ENCODE peak calls at places on chromosomes 12 and 14, in six cellular contexts. P is H1, J is K562, A is HCT116, T is HepG2, E is SK-N-SH. D is an unnamed sample.

GRCh38 chr12:54222609-54223008 is 33.8 kb upstream of the SMUG1 start:
- DNase-seq in T (no peak), E (no peak), A (no peak), J (no peak), P (no peak), D (no peak)

GRCh38 chr14:31927348-31927826 is 149.7 kb upstream of the ARHGAP5 start:
- DNase-seq in A (no peak), E (no peak), P (no peak), J (no peak), T (peak; percentile 44), D (no peak)

GRCh38 chr12:50689437-50689836 is 74.5 kb upstream of the ATF1 start:
- DNase-seq in A (no peak), P (no peak), J (no peak), E (no peak), T (no peak), D (no peak)

GRCh38 chr14:68523994-68524725 is 268.7 kb downstream of the ZFP36L1 start:
- DNase-seq in J (no peak), A (no peak), T (no peak), P (no peak), E (no peak), D (no peak)

GRCh38 chr14:60648169-60648933 is 926 bp downstream of the SIX1 start:
- DNase-seq in P (no peak), J (peak; percentile 24), T (no peak), A (no peak), E (peak; percentile 53), D (no peak)

GRCh38 chr12:20628999-20629398 is 66.1 kb upstream of the SLCO1C1 start:
- DNase-seq in T (peak; percentile 70), J (no peak), P (no peak), E (no peak), A (no peak), D (no peak)

GRCh38 chr12:32051511-32052299 is 54.9 kb upstream of the BICD1 start:
- DNase-seq in T (no peak), E (no peak), A (peak; percentile 48), J (peak; percentile 38), P (no peak), D (peak; percentile 80)

GRCh38 chr14:90536511-90537191 is 139.8 kb downstream of the CALM1 start:
- DNase-seq in E (no peak), T (no peak), P (no peak), J (no peak), A (no peak), D (no peak)

GRCh38 chr14:52802597-52802996 is 11.2 kb upstream of the GNPNAT1 start:
- DNase-seq in E (no peak), J (no peak), T (no peak), A (no peak), P (no peak), D (no peak)

GRCh38 chr12:106032141-106032925 is 106.4 kb downstream of the NUAK1 start:
- DNase-seq in T (no peak), J (no peak), E (no peak), A (no peak), P (no peak), D (no peak)

GRCh38 chr14:102498005-102498677 is 11.4 kb downstream of the ANKRD9 start:
- DNase-seq in J (no peak), A (no peak), P (no peak), E (peak; percentile 59), T (no peak), D (no peak)

GRCh38 chr12:103929051-103929908 is 930 bp upstream of the HSP90B1 start:
- DNase-seq in E (peak; percentile 84), P (peak; percentile 53), J (peak; percentile 90), A (peak; percentile 78), T (peak; percentile 87), D (peak; percentile 59)

GRCh38 chr12:11321980-11322379 is 11.7 kb upstream of the PRB4 start:
- DNase-seq in A (no peak), T (no peak), J (no peak), E (no peak), P (no peak), D (no peak)

GRCh38 chr14:100524933-100525243 is 62.3 kb downstream of the BEGAIN start:
- DNase-seq in A (no peak), P (no peak), E (no peak), T (no peak), J (peak; percentile 68), D (no peak)

GRCh38 chr12:39441963-39442894 is 691 bp downstream of the KIF21A start:
- DNase-seq in E (peak; percentile 57), P (no peak), A (no peak), J (peak; percentile 45), T (peak; percentile 39), D (no peak)

GRCh38 chr12:111246477-111247011 is 122.4 kb downstream of the PHETA1 start:
- DNase-seq in P (no peak), A (no peak), E (no peak), T (no peak), J (no peak), D (no peak)

DNA sequence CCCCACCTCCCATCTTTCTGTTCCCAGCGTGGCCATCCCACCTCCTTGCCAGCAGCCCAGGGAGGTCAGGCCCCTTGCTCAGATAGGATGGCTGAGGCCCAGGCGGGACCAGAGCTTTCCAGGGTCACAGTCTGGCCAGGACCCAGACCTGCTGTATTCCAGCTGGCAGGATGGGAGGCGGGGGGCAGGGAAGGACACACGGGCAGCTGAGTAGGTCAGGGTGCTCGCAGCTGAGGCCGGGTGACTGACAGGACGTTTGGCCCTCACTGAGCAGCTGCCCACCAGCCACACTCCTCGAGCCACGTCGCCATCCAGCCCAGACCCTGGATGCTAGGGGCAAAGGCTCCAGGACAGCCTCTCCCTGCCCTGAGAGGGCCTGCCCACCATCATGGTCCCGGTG is 4.0 kb downstream of the NUDT14 start:
- DNase-seq in T (no peak), J (no peak), E (no peak), P (no peak), A (no peak), D (no peak)
- H3K4me1 ChIP-seq in T (peaks cover 14% of the 10 kb centered on the region), J (peaks cover 73% of the 10 kb centered on the region), E (no peaks in the 10 kb centered on the region), P (peaks cover 3% of the 10 kb centered on the region), A (peaks cover 37% of the 10 kb centered on the region), D (no peaks in the 10 kb centered on the region)

GRCh38 chr12:67695974-67696373 is 47.4 kb downstream of the DYRK2 start:
- DNase-seq in E (no peak), J (no peak), T (no peak), P (no peak), A (no peak), D (no peak)

GRCh38 chr12:67698711-67699603 is 50.4 kb downstream of the DYRK2 start:
- DNase-seq in J (no peak), E (no peak), T (no peak), A (no peak), P (no peak), D (no peak)

GRCh38 chr12:67697981-67698380 is 49.4 kb downstream of the DYRK2 start:
- DNase-seq in E (no peak), J (no peak), P (no peak), A (no peak), T (no peak), D (no peak)

GRCh38 chr12:67693895-67694294 is 45.4 kb downstream of the DYRK2 start:
- DNase-seq in A (no peak), J (peak; percentile 15), P (no peak), T (no peak), E (no peak), D (no peak)

GRCh38 chr12:67697443-67697842 is 48.9 kb downstream of the DYRK2 start:
- DNase-seq in P (no peak), E (no peak), J (no peak), T (no peak), A (no peak), D (no peak)
- TF ChIP-seq SIN3A in P (no peak), E (no peak), J (no peak), T (no peak), A (no peak), D (no peak)

DNA sequence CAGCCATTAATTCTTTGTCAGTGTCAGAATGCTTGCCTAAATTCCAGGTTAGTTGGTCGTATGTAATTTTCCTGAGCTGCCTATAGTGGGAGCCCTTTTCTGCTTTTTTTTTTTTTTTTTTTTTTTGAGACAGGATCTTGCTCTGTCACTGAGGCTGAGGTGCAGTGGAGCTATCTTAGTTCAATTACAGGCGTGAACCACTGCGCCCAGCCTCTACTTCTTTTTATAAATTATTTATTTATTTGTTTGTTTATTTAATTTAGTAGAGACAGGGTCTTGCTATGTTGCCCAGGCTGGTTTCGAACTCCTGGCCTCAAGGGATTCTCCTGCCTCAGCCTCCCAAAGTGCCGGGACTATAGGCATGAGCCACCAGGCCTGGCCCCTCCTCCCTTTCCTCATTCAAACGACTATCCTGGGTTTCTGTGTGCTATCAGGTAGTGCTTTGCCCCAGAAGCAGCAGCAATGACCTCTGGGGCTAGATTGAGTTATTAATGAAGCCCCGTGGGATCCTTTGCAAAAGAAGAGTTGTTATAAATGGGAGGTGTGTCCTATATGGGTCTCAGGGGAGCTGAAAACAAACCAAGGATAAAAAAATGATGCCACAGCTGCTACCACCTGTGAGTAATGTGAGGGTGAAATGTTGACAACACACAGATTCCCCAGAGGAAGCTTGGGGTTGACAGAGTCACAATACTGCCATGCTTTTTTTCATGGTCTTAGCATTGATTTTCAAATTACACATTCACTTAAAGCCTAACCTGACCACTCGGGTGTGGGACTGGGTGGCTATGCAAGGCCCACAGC is 34.6 kb upstream of the NFKBIA start:
- DNase-seq in P (no peak), E (peak; percentile 19), A (peak; percentile 31), J (peak; percentile 16), T (peak; percentile 52), D (no peak)
- TF ChIP-seq CTCF in P (no peak), E (peak; percentile 65), A (peak; percentile 65), J (peak; percentile 41), T (peak; percentile 70), D (peak; percentile 79)

DNA sequence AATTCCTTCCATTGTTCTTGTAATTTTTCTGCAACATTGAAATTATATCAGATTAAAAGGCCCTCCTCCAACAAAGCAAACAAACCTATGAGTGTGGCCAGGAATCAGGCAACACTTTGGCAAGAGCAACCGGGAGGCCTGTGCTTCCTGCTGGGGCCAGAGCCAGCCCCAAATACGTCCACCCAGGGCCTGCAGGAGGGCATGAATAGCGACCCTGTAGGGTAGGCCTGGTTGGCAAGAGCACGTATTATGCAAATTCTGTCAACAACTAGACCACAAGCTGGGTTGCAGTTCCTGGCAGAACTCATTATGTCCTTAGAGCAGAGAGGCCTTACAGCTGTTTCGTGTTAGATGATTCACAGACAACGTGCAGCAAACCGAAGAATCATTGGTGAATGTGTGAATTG is 26.9 kb upstream of the LGALS3 start:
- DNase-seq in J (no peak), E (peak; percentile 69), T (peak; percentile 54), A (no peak), P (peak; percentile 49), D (peak; percentile 74)
- H3K4me1 ChIP-seq in J (peaks cover 4% of the 10 kb centered on the region), E (peaks cover 22% of the 10 kb centered on the region), T (peaks cover 48% of the 10 kb centered on the region), A (peaks cover 64% of the 10 kb centered on the region), P (peaks cover 19% of the 10 kb centered on the region), D (peaks cover 27% of the 10 kb centered on the region)

GRCh38 chr12:65099182-65099581 is 21.9 kb downstream of the WIF1 start:
- DNase-seq in A (no peak), P (no peak), E (no peak), J (no peak), T (no peak), D (no peak)
- TF ChIP-seq SIN3A in A (no peak), P (no peak), E (no peak), J (no peak), T (no peak), D (no peak)

DNA sequence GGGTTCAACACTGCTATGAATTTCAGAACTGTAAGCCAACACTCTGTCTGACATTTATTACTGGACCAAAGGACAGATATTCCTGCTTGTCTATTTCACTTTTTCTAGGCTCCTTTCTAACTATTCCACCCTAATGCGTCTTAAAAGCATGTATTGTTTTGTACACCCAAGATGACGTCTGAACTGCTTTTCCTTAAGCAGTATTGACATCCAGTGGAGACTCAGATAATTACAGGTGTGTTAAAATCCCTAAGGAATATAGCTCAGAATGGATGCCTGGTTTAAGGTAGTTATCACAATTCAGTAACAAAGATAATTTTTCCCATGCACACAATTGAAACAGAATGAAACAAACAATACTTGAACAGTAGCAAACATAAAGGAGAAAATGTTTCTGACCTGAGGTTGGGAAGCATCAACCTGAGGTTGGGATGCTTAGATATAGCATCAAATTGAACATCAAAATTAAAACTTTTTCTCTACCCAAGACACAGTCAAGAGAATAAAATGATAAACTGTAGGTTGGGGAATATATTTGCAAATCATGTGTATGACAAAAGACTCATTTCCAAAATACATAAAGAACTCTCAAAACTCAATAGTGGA is 93.7 kb upstream of the PTPRR start:
- DNase-seq in J (peak; percentile 7), A (peak; percentile 51), T (peak; percentile 5), P (no peak), E (peak; percentile 4), D (no peak)
- TF ChIP-seq CTCF in J (peak; percentile 17), A (peak; percentile 75), T (peak; percentile 46), P (no peak), E (peak; percentile 41), D (peak; percentile 45)